ENCODE peak calls at places on chromosomes 13 and 19, in ten cellular contexts. R is psoas muscle; T is aorta; M is astrocyte; N is naive thymus-derived CD4-positive, alpha-beta T cell; U is dorsolateral prefrontal cortex; K is CD8-positive, alpha-beta memory T cell; G is tibial nerve; I is MM.1S; Y is AG04450. X is an unnamed sample.

GRCh38 chr19:3135961-3136683 is at the start of gene GNA15:
- DNase-seq in M (no peak), N (no peak), Y (no peak), K (no peak), G (no peak), T (peak; percentile 68), U (no peak), R (no peak), I (no peak), X (peak; percentile 77)

GRCh38 chr19:35126624-35126959 is 8.3 kb downstream of the LGI4 start:
- DNase-seq in K (no peak), I (no peak), R (peak; percentile 44), N (no peak), G (no peak), U (peak; percentile 58), T (no peak), M (no peak), Y (no peak), X (no peak)

GRCh38 chr19:794989-795658 is 2.1 kb upstream of the PTBP1 start:
- DNase-seq in G (no peak), R (peak; percentile 60), M (no peak), Y (no peak), I (no peak), U (no peak), T (peak; percentile 69), N (no peak), K (no peak), X (peak; percentile 84)

GRCh38 chr19:7941895-7942596 is 1.4 kb downstream of the TIMM44 start:
- DNase-seq in T (no peak), M (no peak), R (no peak), I (no peak), G (no peak), U (no peak), N (no peak), K (no peak), Y (no peak), X (peak; percentile 58)

GRCh38 chr13:109412232-109412935 is 374.0 kb downstream of the IRS2 start:
- DNase-seq in K (no peak), M (peak; percentile 62), Y (no peak), I (no peak), U (peak; percentile 70), T (peak; percentile 57), R (peak; percentile 23), G (no peak), N (no peak), X (peak; percentile 54)

GRCh38 chr19:33441828-33442227 is 68.3 kb downstream of the CEBPG start:
- DNase-seq in K (no peak), U (no peak), R (no peak), G (no peak), M (no peak), N (no peak), Y (no peak), I (no peak), T (no peak), X (peak; percentile 7)

GRCh38 chr19:1019980-1020867 is 699 bp downstream of the TMEM259 start:
- DNase-seq in M (no peak), G (no peak), R (no peak), N (no peak), I (peak; percentile 44), K (no peak), Y (no peak), U (no peak), T (peak; percentile 72), X (peak; percentile 87)

GRCh38 chr19:55586976-55587668 is 6.5 kb upstream of the ZNF579 start:
- DNase-seq in I (peak; percentile 90), M (peak; percentile 72), R (peak; percentile 93), G (peak; percentile 94), U (peak; percentile 93), K (peak; percentile 87), T (peak; percentile 95), N (peak; percentile 88), Y (peak; percentile 69), X (peak; percentile 95)

GRCh38 chr19:45884682-45885555 is 1.0 kb downstream of the IRF2BP1 start:
- DNase-seq in R (no peak), I (no peak), G (no peak), K (peak; percentile 25), Y (no peak), U (no peak), N (no peak), M (no peak), T (no peak), X (peak; percentile 81)

GRCh38 chr13:32530841-32531253 is 7.7 kb downstream of the N4BP2L2 start:
- DNase-seq in U (no peak), M (peak; percentile 63), T (no peak), R (no peak), Y (peak; percentile 58), N (peak; percentile 25), G (peak; percentile 33), K (peak; percentile 19), I (peak; percentile 57), X (no peak)

GRCh38 chr19:17079710-17080440 is 4.3 kb downstream of the MYO9B start:
- DNase-seq in M (peak; percentile 98), Y (peak; percentile 99), N (no peak), G (peak; percentile 73), K (no peak), I (peak; percentile 84), T (peak; percentile 91), U (peak; percentile 80), R (peak; percentile 82), X (peak; percentile 73)

GRCh38 chr13:112873851-112874750 is 94.9 kb upstream of the MCF2L start:
- DNase-seq in T (peak; percentile 82), K (peak; percentile 30), N (no peak), U (peak; percentile 85), M (no peak), G (peak; percentile 93), Y (peak; percentile 10), R (peak; percentile 83), I (peak; percentile 73), X (peak; percentile 92)

GRCh38 chr13:30676672-30677071 is 58.7 kb upstream of the ALOX5AP start:
- DNase-seq in K (no peak), R (no peak), G (no peak), N (no peak), T (no peak), Y (no peak), I (no peak), M (no peak), U (no peak), X (no peak)

GRCh38 chr13:46469064-46469463 is 82.0 kb upstream of the RUBCNL start:
- DNase-seq in N (no peak), G (no peak), U (no peak), I (no peak), Y (no peak), R (no peak), M (peak; percentile 47), T (no peak), K (no peak), X (no peak)

GRCh38 chr19:47729799-47730520 is 15.4 kb upstream of the NOP53 start:
- DNase-seq in M (no peak), Y (no peak), U (peak; percentile 71), K (no peak), T (peak; percentile 77), N (no peak), I (no peak), G (peak; percentile 56), R (peak; percentile 74), X (peak; percentile 90)

GRCh38 chr13:24894972-24895300 is 131.0 kb downstream of the RNF17 start:
- DNase-seq in U (no peak), R (no peak), N (no peak), T (no peak), K (no peak), Y (no peak), M (no peak), I (no peak), G (no peak), X (no peak)

GRCh38 chr13:80276371-80277289 is 64.3 kb downstream of the SPRY2 start:
- DNase-seq in Y (no peak), K (no peak), U (no peak), I (no peak), M (peak; percentile 71), T (no peak), G (peak; percentile 9), N (no peak), R (no peak), X (no peak)

GRCh38 chr19:58346961-58347929 is 6.0 kb downstream of the A1BG start:
- DNase-seq in I (no peak), T (peak; percentile 76), Y (no peak), N (peak; percentile 68), U (peak; percentile 77), R (peak; percentile 54), M (peak; percentile 31), G (peak; percentile 15), K (peak; percentile 78), X (peak; percentile 89)

GRCh38 chr13:20182231-20182846 is 10.4 kb downstream of the GJB2 start:
- DNase-seq in I (peak; percentile 53), T (no peak), G (peak; percentile 33), N (peak; percentile 70), Y (peak; percentile 67), K (peak; percentile 62), U (no peak), M (peak; percentile 47), R (no peak), X (no peak)

GRCh38 chr19:30150626-30151025 is 208.6 kb downstream of the URI1 start:
- DNase-seq in K (no peak), R (no peak), T (no peak), U (no peak), M (no peak), G (no peak), Y (no peak), I (no peak), N (no peak), X (no peak)

GRCh38 chr13:26679945-26680516 is 80.6 kb downstream of the GPR12 start:
- DNase-seq in G (no peak), I (no peak), M (peak; percentile 2), Y (no peak), T (no peak), R (no peak), U (no peak), N (no peak), K (no peak), X (no peak)

GRCh38 chr13:38667526-38668094 is 19.3 kb upstream of the FREM2 start:
- DNase-seq in I (no peak), N (no peak), Y (no peak), K (no peak), G (no peak), M (no peak), R (no peak), U (no peak), T (no peak), X (no peak)
- H3K4me3 ChIP-seq in I (no peak overlapping the region), N (no peak overlapping the region), Y (no peak overlapping the region), K (no peak overlapping the region), G (no peak overlapping the region), M (no peak overlapping the region), R (no peak overlapping the region), U (no peak overlapping the region), T (no peak overlapping the region), X (no peak overlapping the region)

GRCh38 chr19:24101459-24102122 is 14.6 kb downstream of the ZNF254 start:
- DNase-seq in I (no peak), K (no peak), R (no peak), T (no peak), M (peak; percentile 16), G (no peak), U (no peak), Y (no peak), N (no peak), X (no peak)
- H3K27ac ChIP-seq in I (no peak overlapping the region), K (no peak overlapping the region), R (no peak overlapping the region), T (no peak overlapping the region), M (no peak overlapping the region), G (no peak overlapping the region), U (no peak overlapping the region), Y (no peak overlapping the region), N (no peak overlapping the region), X (no peak overlapping the region)

GRCh38 chr19:50719119-50719435 is 525 bp downstream of the SHANK1 start:
- DNase-seq in I (no peak), N (no peak), Y (no peak), U (no peak), K (no peak), G (no peak), R (no peak), M (no peak), T (no peak), X (no peak)
- H3K4me3 ChIP-seq in I (no peak overlapping the region), N (no peak overlapping the region), Y (peak overlapping the region; percentile 63), U (peak overlapping the region; percentile 70), K (no peak overlapping the region), G (peak overlapping the region; percentile 5), R (peak overlapping the region; percentile 32), M (no peak overlapping the region), T (no peak overlapping the region), X (no peak overlapping the region)

GRCh38 chr19:4352701-4353121 is 9.3 kb downstream of the MPND start:
- DNase-seq in G (peak; percentile 46), T (peak; percentile 66), R (no peak), M (peak; percentile 30), U (no peak), K (peak; percentile 52), N (peak; percentile 67), Y (no peak), I (peak; percentile 41), X (no peak)
- H3K27ac ChIP-seq in G (no peak overlapping the region), T (no peak overlapping the region), R (no peak overlapping the region), M (no peak overlapping the region), U (no peak overlapping the region), K (no peak overlapping the region), N (no peak overlapping the region), Y (no peak overlapping the region), I (no peak overlapping the region), X (no peak overlapping the region)

X was measured in left lung.